ENCODE peak calls at places on chromosomes 6 and 20, in four cellular contexts. A is stimulated activated CD4-positive, alpha-beta T cell treated with anti-CD3 and anti-CD28 coated beads, TNF-alpha, amount 100 ng/mL, for 48 hours; C is NCI-H69; F is uterus. B is an unnamed sample.

GRCh38 chr20:39264506-39265172 is 302.5 kb downstream of the DHX35 start:
- DNase-seq in A (peak; percentile 16), C (peak; percentile 40), F (peak; percentile 68), B (peak; percentile 81)

GRCh38 chr6:82143041-82143481 is 104.5 kb downstream of the IBTK start:
- DNase-seq in A (no peak), C (no peak), F (no peak), B (no peak)

GRCh38 chr20:10857362-10858070 is 183.7 kb upstream of the JAG1 start:
- DNase-seq in A (no peak), C (no peak), F (peak; percentile 36), B (peak; percentile 74)

GRCh38 chr6:842141-842540 is 149.2 kb upstream of the EXOC2 start:
- DNase-seq in A (no peak), C (no peak), F (no peak), B (peak; percentile 58)

GRCh38 chr6:135851442-135852271 is at the start of gene PDE7B:
- DNase-seq in A (peak; percentile 22), C (peak; percentile 74), F (peak; percentile 83), B (peak; percentile 91)

GRCh38 chr20:44537993-44538392 is 16.1 kb upstream of the SERINC3 start:
- DNase-seq in A (no peak), C (no peak), F (no peak), B (no peak)

GRCh38 chr20:36153754-36154695 is 515 bp upstream of the EPB41L1 start:
- DNase-seq in A (no peak), C (peak; percentile 86), F (peak; percentile 88), B (peak; percentile 94)

GRCh38 chr6:111423960-111424846 is 58.8 kb downstream of the REV3L start:
- DNase-seq in A (no peak), C (peak; percentile 15), F (no peak), B (no peak)

GRCh38 chr6:44105146-44105545 is 22.1 kb downstream of the MRPL14 start:
- DNase-seq in A (no peak), C (peak; percentile 56), F (no peak), B (no peak)

GRCh38 chr6:137282253-137282652 is 63.1 kb upstream of the IFNGR1 start:
- DNase-seq in A (no peak), C (no peak), F (no peak), B (no peak)